ENCODE peak calls at places on chromosomes 7 and 10, in five cellular contexts. X, P, M, W and N are unnamed samples.

GRCh38 chr7:133115596-133115995 is 33.7 kb upstream of the CHCHD3 start:
- DNase-seq in X (no peak), P (no peak), M (no peak), W (no peak), N (no peak)

GRCh38 chr7:112112822-112113255 is 93.4 kb downstream of the DOCK4 start:
- DNase-seq in X (peak), P (peak), M (no peak), W (no peak), N (no peak)

GRCh38 chr10:33252324-33252723 is 82.1 kb downstream of the NRP1 start:
- DNase-seq in X (no peak), P (no peak), M (no peak), W (no peak), N (no peak)

GRCh38 chr10:29001801-29002200 is 287.1 kb upstream of the LYZL1 start:
- DNase-seq in X (no peak), P (no peak), M (no peak), W (no peak), N (no peak)

GRCh38 chr10:102119417-102120141 is 589 bp downstream of the LDB1 start:
- DNase-seq in X (peak), P (peak), M (peak), W (no peak), N (no peak)

GRCh38 chr10:102230264-102230860 is 4.3 kb downstream of the ELOVL3 start:
- DNase-seq in X (peak), P (no peak), M (peak), W (no peak), N (no peak)

GRCh38 chr10:93757766-93758509 is at the start of gene LGI1:
- DNase-seq in X (peak), P (no peak), M (no peak), W (no peak), N (no peak)

GRCh38 chr10:30433286-30433778 is 652 bp upstream of the MAP3K8 start:
- DNase-seq in X (peak), P (peak), M (peak), W (peak), N (peak)

GRCh38 chr10:43075612-43076003 is 1.3 kb upstream of the RET start:
- DNase-seq in X (no peak), P (no peak), M (peak), W (no peak), N (peak)

GRCh38 chr7:90242369-90243168 is 2.4 kb upstream of the CFAP69 start:
- DNase-seq in X (no peak), P (no peak), M (no peak), W (no peak), N (no peak)

GRCh38 chr7:65276822-65277221 is 96.8 kb upstream of the ZNF92 start:
- DNase-seq in X (no peak), P (no peak), M (no peak), W (no peak), N (no peak)

GRCh38 chr10:16440396-16441105 is 3.7 kb downstream of the PTER start:
- DNase-seq in X (no peak), P (no peak), M (no peak), W (no peak), N (no peak)

GRCh38 chr7:135745702-135746312 is 2.8 kb downstream of the FAM180A start:
- DNase-seq in X (peak), P (peak), M (peak), W (peak), N (no peak)

GRCh38 chr7:121447939-121448338 is 51.8 kb upstream of the FAM3C start:
- DNase-seq in X (no peak), P (no peak), M (no peak), W (no peak), N (no peak)

GRCh38 chr10:34835908-34836558 is 20.9 kb upstream of the PARD3 start:
- DNase-seq in X (no peak), P (no peak), M (no peak), W (no peak), N (no peak)
- TF ChIP-seq CTCF in X (no peak), P (no peak), M (no peak), W (no peak), N (no peak)

GRCh38 chr10:60098676-60099601 is 192.6 kb upstream of the CCDC6 start:
- DNase-seq in X (no peak), P (no peak), M (no peak), W (no peak), N (no peak)
- TF ChIP-seq CTCF in X (no peak), P (no peak), M (peak), W (no peak), N (peak)

GRCh38 chr10:132452216-132452650 is 55.2 kb downstream of the PWWP2B start:
- DNase-seq in X (no peak), P (no peak), M (peak), W (no peak), N (peak)
- TF ChIP-seq CTCF in X (peak), P (no peak), M (peak), W (no peak), N (peak)

GRCh38 chr10:119393845-119394244 is 148.7 kb downstream of the RGS10 start:
- DNase-seq in X (no peak), P (no peak), M (no peak), W (no peak), N (no peak)

GRCh38 chr10:119393421-119393820 is 149.1 kb downstream of the RGS10 start:
- DNase-seq in X (no peak), P (no peak), M (no peak), W (no peak), N (no peak)

GRCh38 chr10:119396008-119396708 is 146.4 kb downstream of the RGS10 start:
- DNase-seq in X (no peak), P (no peak), M (no peak), W (no peak), N (no peak)

GRCh38 chr10:119395287-119396007 is 147.1 kb downstream of the RGS10 start:
- DNase-seq in X (peak), P (peak), M (peak), W (no peak), N (no peak)

GRCh38 chr10:119394657-119395286 is 147.7 kb downstream of the RGS10 start:
- DNase-seq in X (no peak), P (no peak), M (no peak), W (no peak), N (no peak)
- TF ChIP-seq CTCF in X (no peak), P (no peak), M (no peak), W (no peak), N (no peak)

DNA sequence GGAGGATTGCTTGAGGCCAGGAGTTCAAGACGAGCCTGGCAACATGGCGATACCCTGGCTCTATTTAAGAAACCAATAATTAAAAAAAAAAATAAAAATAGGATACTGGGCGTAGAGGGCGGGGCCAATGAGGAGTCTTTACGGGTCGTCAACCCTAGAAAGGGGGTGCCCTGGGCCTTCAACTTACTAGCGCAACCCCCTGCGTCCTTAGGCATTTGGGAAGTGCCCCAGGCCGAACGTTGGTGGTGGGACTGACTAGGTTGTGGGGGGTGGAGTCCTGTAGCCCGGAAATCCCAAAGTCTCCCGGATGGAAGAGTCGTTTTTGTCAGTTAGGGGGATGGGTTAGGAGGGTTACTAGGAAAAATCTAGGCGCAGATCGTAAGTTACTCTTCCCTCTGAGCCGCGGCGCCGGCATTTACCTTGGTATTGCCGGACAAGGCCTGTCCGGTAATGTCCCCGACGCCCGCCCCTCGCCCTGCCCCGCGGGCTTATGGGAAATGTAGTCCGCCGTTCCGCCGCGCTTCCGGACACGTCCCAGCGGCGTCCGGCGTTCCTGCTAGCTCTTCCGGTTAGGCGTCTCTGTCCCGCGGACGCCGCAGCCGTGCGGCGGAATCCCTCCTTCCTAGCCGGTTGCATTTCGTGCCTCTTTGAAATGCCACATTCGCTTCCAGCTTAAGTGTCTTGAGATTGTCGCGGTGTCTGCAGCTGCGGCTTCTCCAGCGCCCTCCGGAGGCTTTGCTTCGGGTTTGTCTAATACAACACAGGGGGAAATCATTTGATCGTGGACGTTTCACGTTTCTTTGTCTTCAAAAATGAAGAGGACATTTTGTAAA is 1.3 kb upstream of the ACBD5 start:
- DNase-seq in X (peak), P (peak), M (peak), W (peak), N (peak)
- TF ChIP-seq CTCF in X (no peak), P (peak), M (peak), W (peak), N (peak)

DNA sequence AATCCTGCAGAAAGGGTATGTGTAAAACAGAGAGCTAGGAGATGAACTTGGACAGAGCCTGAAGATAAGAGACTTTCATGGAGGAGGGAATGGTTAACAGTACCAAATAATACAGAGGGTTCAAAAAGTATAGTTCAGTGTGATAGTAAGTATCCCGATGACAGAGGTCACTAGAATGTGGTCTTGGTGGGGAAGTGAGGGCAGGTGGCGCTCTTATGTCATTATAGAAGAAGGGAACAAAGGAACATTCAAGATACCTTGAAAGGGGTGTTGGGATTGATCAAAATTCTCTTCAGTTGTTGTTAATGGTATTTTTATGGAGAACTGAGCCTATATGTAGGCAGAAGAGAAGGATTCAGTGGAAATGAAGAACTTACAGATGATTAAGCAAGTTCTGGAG is 312.5 kb downstream of the SUGCT start:
- DNase-seq in X (no peak), P (no peak), M (no peak), W (no peak), N (no peak)
- TF ChIP-seq CTCF in X (no peak), P (no peak), M (no peak), W (peak), N (no peak)

DNA sequence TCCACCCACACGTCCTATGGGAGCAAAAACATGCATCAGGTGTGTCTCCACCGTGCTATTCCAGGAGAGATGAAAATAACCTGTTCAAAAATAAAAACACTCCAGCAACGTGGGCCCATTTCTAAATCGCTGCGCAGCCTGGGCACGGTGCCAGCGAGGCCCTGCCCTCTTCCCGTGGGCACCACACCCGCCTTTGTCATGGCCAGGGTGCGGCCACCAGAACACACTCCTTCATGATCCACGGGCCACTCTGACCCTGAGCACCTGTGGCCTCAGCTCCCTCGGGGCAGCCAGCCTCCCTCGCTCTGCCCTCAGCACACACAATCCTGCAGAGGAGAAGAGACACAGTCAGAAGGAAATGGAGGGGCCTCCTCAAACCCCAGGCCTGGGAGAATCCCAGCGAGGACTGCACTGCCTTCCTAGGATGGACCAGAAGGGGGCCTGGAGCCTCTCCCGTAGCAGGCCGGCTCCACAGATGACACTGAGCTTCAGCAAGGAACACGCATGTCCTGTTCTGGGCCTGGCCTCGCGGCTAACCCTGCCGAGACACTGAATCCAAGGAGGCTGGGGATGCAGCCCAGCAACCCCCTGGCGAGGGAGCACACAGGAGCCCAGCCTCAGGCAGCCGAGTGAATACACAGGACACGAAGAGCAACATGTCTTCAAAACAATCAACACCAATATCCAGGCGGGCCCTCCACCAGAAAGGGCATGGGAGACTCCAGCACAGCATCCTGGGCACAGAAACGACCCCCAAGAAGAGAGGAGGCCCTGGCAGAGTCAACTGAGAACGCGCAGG is 169.0 kb downstream of the MAD1L1 start:
- DNase-seq in X (peak), P (no peak), M (no peak), W (no peak), N (no peak)
- TF ChIP-seq CTCF in X (peak), P (no peak), M (peak), W (no peak), N (peak)